ENCODE peak calls at places on chromosomes 6 and 20, in five cellular contexts. One of them, this sample, is unnamed. For H3K9me3, the result is how much of the 10 kb centered on the place peaks cover.

GRCh38 chr20:13029687-13030510 is 21.1 kb downstream of the SPTLC3 start:
- DNase-seq in Panc1: peak
- DNase-seq in SK-N-SH: no peak
- DNase-seq in body of pancreas: peak
- DNase-seq in psoas muscle: peak
- DNase-seq in this sample: peak

GRCh38 chr6:150755042-150755441 is 110.5 kb upstream of the MTHFD1L start:
- DNase-seq in Panc1: no peak
- DNase-seq in SK-N-SH: no peak
- DNase-seq in body of pancreas: no peak
- DNase-seq in psoas muscle: no peak
- DNase-seq in this sample: peak

GRCh38 chr6:39335780-39336541 is 13.5 kb upstream of the KCNK16 start:
- DNase-seq in Panc1: no peak
- DNase-seq in SK-N-SH: no peak
- DNase-seq in body of pancreas: no peak
- DNase-seq in psoas muscle: no peak
- DNase-seq in this sample: no peak

GRCh38 chr6:4380881-4381281 is 245.5 kb upstream of the ECI2 start:
- DNase-seq in Panc1: no peak
- DNase-seq in SK-N-SH: no peak
- DNase-seq in body of pancreas: no peak
- DNase-seq in psoas muscle: no peak
- DNase-seq in this sample: no peak

GRCh38 chr20:18041462-18041861 is 16.3 kb downstream of the OVOL2 start:
- DNase-seq in Panc1: no peak
- DNase-seq in SK-N-SH: no peak
- DNase-seq in body of pancreas: no peak
- DNase-seq in psoas muscle: no peak
- DNase-seq in this sample: no peak

GRCh38 chr6:113684382-113684901 is 172.7 kb upstream of the MARCKS start:
- DNase-seq in Panc1: no peak
- DNase-seq in SK-N-SH: no peak
- DNase-seq in body of pancreas: peak
- DNase-seq in psoas muscle: no peak
- DNase-seq in this sample: no peak

GRCh38 chr6:46052479-46052878 is 36.8 kb upstream of the CLIC5 start:
- DNase-seq in Panc1: no peak
- DNase-seq in SK-N-SH: no peak
- DNase-seq in body of pancreas: no peak
- DNase-seq in psoas muscle: no peak
- DNase-seq in this sample: no peak

GRCh38 chr6:36809933-36810844 is 29.1 kb downstream of the CPNE5 start:
- DNase-seq in Panc1: no peak
- DNase-seq in SK-N-SH: no peak
- DNase-seq in body of pancreas: no peak
- DNase-seq in psoas muscle: no peak
- DNase-seq in this sample: no peak

GRCh38 chr6:28863607-28864320 is 60.0 kb downstream of the TRIM27 start:
- DNase-seq in Panc1: peak
- DNase-seq in SK-N-SH: peak
- DNase-seq in body of pancreas: peak
- DNase-seq in psoas muscle: peak
- DNase-seq in this sample: peak

GRCh38 chr6:137827411-137827940 is 39.6 kb upstream of the TNFAIP3 start:
- DNase-seq in Panc1: no peak
- DNase-seq in SK-N-SH: no peak
- DNase-seq in body of pancreas: no peak
- DNase-seq in psoas muscle: no peak
- DNase-seq in this sample: no peak

GRCh38 chr6:18329781-18330180 is 57.4 kb upstream of the RNF144B start:
- DNase-seq in Panc1: no peak
- DNase-seq in SK-N-SH: no peak
- DNase-seq in body of pancreas: no peak
- DNase-seq in psoas muscle: no peak
- DNase-seq in this sample: no peak

GRCh38 chr6:150775804-150776203 is 89.7 kb upstream of the MTHFD1L start:
- DNase-seq in Panc1: no peak
- DNase-seq in SK-N-SH: no peak
- DNase-seq in body of pancreas: no peak
- DNase-seq in psoas muscle: no peak
- DNase-seq in this sample: no peak

GRCh38 chr6:72788188-72788587 is 166.3 kb downstream of the KCNQ5 start:
- DNase-seq in Panc1: no peak
- DNase-seq in SK-N-SH: no peak
- DNase-seq in body of pancreas: no peak
- DNase-seq in psoas muscle: no peak
- DNase-seq in this sample: no peak

GRCh38 chr6:3348821-3349220 is 90.1 kb downstream of the PSMG4 start:
- DNase-seq in Panc1: no peak
- DNase-seq in SK-N-SH: no peak
- DNase-seq in body of pancreas: no peak
- DNase-seq in psoas muscle: no peak
- DNase-seq in this sample: no peak

GRCh38 chr20:63957690-63958441 is 1.6 kb upstream of the UCKL1 start:
- DNase-seq in Panc1: no peak
- DNase-seq in SK-N-SH: no peak
- DNase-seq in body of pancreas: no peak
- DNase-seq in psoas muscle: no peak
- DNase-seq in this sample: peak

GRCh38 chr6:135640449-135641111 is 143.0 kb upstream of the AHI1 start:
- DNase-seq in Panc1: no peak
- DNase-seq in SK-N-SH: no peak
- DNase-seq in body of pancreas: no peak
- DNase-seq in psoas muscle: no peak
- DNase-seq in this sample: no peak

GRCh38 chr6:93248591-93248990 is 170.8 kb downstream of the EPHA7 start:
- DNase-seq in Panc1: no peak
- DNase-seq in SK-N-SH: no peak
- DNase-seq in body of pancreas: no peak
- DNase-seq in psoas muscle: no peak
- DNase-seq in this sample: no peak

GRCh38 chr6:128239898-128240509 is 280.4 kb downstream of the PTPRK start:
- DNase-seq in Panc1: no peak
- DNase-seq in SK-N-SH: no peak
- DNase-seq in body of pancreas: no peak
- DNase-seq in psoas muscle: no peak
- DNase-seq in this sample: no peak

GRCh38 chr6:132132911-132133639 is 181.9 kb upstream of the CCN2 start:
- DNase-seq in Panc1: no peak
- DNase-seq in SK-N-SH: no peak
- DNase-seq in body of pancreas: no peak
- DNase-seq in psoas muscle: no peak
- DNase-seq in this sample: peak

GRCh38 chr6:68497927-68498326 is 137.2 kb upstream of the ADGRB3 start:
- DNase-seq in Panc1: no peak
- DNase-seq in SK-N-SH: no peak
- DNase-seq in body of pancreas: no peak
- DNase-seq in psoas muscle: no peak
- DNase-seq in this sample: peak

GRCh38 chr20:34922654-34923381 is 32.8 kb downstream of the GSS start:
- DNase-seq in Panc1: peak
- DNase-seq in SK-N-SH: no peak
- DNase-seq in body of pancreas: peak
- DNase-seq in psoas muscle: no peak
- DNase-seq in this sample: no peak

DNA sequence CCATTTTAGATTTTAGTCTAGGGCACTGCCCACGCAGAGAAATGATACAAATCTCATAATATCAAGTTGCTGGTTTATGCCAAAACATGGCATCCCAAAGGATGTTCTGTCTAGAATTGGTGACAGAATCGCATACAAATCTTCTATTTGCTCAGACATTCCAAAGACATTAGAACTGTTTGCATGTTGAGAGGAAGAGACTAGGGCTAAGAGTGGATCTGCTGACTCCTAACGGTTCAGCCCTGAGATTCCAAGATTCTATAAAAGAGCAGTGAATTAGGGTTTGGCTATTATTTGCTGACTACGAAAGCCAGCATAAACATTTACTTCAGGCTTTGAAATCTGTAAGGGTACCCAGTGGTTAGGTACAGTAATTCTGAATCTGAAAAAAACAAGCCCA is 3.6 kb downstream of the EPB41L2 start:
- DNase-seq in Panc1: peak
- DNase-seq in SK-N-SH: no peak
- DNase-seq in body of pancreas: no peak
- DNase-seq in psoas muscle: no peak
- DNase-seq in this sample: no peak
- H3K9me3 ChIP-seq in Panc1: under half
- H3K9me3 ChIP-seq in SK-N-SH: under half
- H3K9me3 ChIP-seq in body of pancreas: under half
- H3K9me3 ChIP-seq in psoas muscle: under half
- H3K9me3 ChIP-seq in this sample: under half

GRCh38 chr6:167671977-167672687 is 154.6 kb upstream of the AFDN start:
- DNase-seq in Panc1: no peak
- DNase-seq in SK-N-SH: no peak
- DNase-seq in body of pancreas: no peak
- DNase-seq in psoas muscle: no peak
- DNase-seq in this sample: no peak
- H3K9me3 ChIP-seq in Panc1: under half
- H3K9me3 ChIP-seq in SK-N-SH: under half
- H3K9me3 ChIP-seq in body of pancreas: under half
- H3K9me3 ChIP-seq in psoas muscle: under half
- H3K9me3 ChIP-seq in this sample: under half

DNA sequence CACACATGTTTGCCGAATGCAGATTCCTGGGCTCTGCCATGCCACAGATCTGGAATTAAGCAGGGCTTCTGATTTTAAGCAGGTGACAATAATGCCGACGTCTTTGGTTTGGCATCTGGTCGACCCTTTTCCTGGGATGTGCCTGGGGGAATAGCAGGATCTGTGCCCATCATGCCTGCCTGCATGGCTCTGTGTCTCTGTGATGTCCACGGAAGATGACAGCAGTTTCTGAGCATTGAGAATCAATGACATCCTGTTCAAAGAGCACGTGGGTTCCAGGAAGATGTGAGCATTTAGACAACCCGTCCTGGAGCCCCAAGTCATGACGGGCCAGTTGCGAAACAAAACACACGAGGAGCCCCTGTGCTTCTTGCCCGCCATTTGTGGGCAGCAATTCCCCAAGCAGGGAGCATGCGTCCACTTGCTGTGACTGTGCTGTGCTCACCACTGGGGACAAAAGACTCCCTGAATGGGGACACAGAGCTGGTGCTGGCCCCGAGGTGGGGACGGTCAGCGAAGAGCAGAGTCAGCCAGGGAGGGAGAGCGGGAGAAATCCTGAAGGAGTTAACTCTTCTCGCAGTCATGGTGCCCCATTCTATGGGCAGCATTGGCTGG is 110.1 kb downstream of the ERMARD start:
- DNase-seq in Panc1: no peak
- DNase-seq in SK-N-SH: peak
- DNase-seq in body of pancreas: no peak
- DNase-seq in psoas muscle: no peak
- DNase-seq in this sample: no peak
- H3K9me3 ChIP-seq in Panc1: under half
- H3K9me3 ChIP-seq in SK-N-SH: under half
- H3K9me3 ChIP-seq in body of pancreas: under half
- H3K9me3 ChIP-seq in psoas muscle: under half
- H3K9me3 ChIP-seq in this sample: under half

DNA sequence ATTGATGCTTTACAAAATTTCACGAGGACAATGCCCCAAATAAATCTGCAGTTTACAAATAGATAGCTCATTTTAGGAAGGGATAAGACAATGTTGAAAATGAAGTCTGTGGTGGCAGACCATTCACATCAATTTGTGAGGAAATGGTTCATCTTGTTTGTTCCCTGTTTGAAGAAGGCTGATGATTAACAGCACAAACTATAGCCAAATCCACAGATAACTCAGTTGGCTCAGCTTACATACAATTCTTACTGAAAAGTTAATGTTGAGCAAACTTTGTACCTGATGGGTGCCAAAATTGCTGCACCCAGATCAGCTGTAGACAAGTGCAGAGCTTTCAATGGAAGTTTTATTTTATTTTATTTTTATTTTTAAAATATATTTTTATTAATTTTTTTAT is 763.9 kb downstream of the DOK5 start:
- DNase-seq in Panc1: no peak
- DNase-seq in SK-N-SH: no peak
- DNase-seq in body of pancreas: no peak
- DNase-seq in psoas muscle: no peak
- DNase-seq in this sample: no peak
- H3K9me3 ChIP-seq in Panc1: under half
- H3K9me3 ChIP-seq in SK-N-SH: under half
- H3K9me3 ChIP-seq in body of pancreas: under half
- H3K9me3 ChIP-seq in psoas muscle: under half
- H3K9me3 ChIP-seq in this sample: under half

GRCh38 chr20:58531657-58532056 is 16.5 kb upstream of the APCDD1L start:
- DNase-seq in Panc1: no peak
- DNase-seq in SK-N-SH: no peak
- DNase-seq in body of pancreas: no peak
- DNase-seq in psoas muscle: no peak
- DNase-seq in this sample: no peak
- H3K9me3 ChIP-seq in Panc1: under half
- H3K9me3 ChIP-seq in SK-N-SH: under half
- H3K9me3 ChIP-seq in body of pancreas: under half
- H3K9me3 ChIP-seq in psoas muscle: under half
- H3K9me3 ChIP-seq in this sample: under half

DNA sequence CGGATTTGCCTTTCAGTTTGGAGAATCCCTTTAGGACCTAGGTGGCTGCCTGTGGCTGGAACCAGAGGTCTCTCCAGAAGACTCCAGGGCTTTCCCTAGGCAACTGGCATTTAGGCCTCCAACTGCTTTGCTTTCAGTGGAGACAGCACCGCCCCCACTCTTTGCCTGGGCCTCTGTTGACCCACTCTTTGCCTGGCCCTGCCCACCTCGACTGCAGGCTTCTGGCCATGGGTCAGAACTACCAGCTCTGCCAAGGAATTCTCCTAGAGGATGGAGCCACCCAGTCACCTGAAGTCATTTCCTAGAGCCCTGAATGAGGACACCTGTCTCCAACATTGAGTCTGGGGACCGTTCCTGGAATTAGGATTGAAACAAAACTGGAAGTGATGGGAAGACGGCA is 439.0 kb upstream of the CDH4 start:
- DNase-seq in Panc1: no peak
- DNase-seq in SK-N-SH: no peak
- DNase-seq in body of pancreas: no peak
- DNase-seq in psoas muscle: no peak
- DNase-seq in this sample: no peak
- H3K9me3 ChIP-seq in Panc1: under half
- H3K9me3 ChIP-seq in SK-N-SH: under half
- H3K9me3 ChIP-seq in body of pancreas: under half
- H3K9me3 ChIP-seq in psoas muscle: under half
- H3K9me3 ChIP-seq in this sample: under half

GRCh38 chr20:49284818-49285217 is 7.0 kb upstream of the ZNFX1 start:
- DNase-seq in Panc1: no peak
- DNase-seq in SK-N-SH: no peak
- DNase-seq in body of pancreas: no peak
- DNase-seq in psoas muscle: no peak
- DNase-seq in this sample: no peak
- H3K9me3 ChIP-seq in Panc1: under half
- H3K9me3 ChIP-seq in SK-N-SH: under half
- H3K9me3 ChIP-seq in body of pancreas: under half
- H3K9me3 ChIP-seq in psoas muscle: under half
- H3K9me3 ChIP-seq in this sample: under half